ENCODE peak calls at places on chromosome 13, in six cellular contexts. One of them, this sample, is unnamed.

GRCh38 chr13:103303078-103303651 is 236.9 kb upstream of the SLC10A2 start:
- DNase-seq in K562: no peak
- DNase-seq in HepG2: no peak
- DNase-seq in WTC11: no peak
- DNase-seq in GM12878: no peak
- DNase-seq in H1: no peak
- DNase-seq in this sample: no peak

GRCh38 chr13:102461302-102461701 is 59.5 kb upstream of the FGF14 start:
- DNase-seq in GM12878: no peak
- DNase-seq in WTC11: no peak
- DNase-seq in HepG2: no peak
- DNase-seq in K562: no peak
- DNase-seq in H1: no peak
- DNase-seq in this sample: no peak

GRCh38 chr13:30766957-30767603 is 31.7 kb downstream of the ALOX5AP start:
- DNase-seq in K562: no peak
- DNase-seq in H1: no peak
- DNase-seq in WTC11: no peak
- DNase-seq in HepG2: no peak
- DNase-seq in GM12878: peak
- DNase-seq in this sample: no peak

GRCh38 chr13:37918116-37919100 is 48.8 kb upstream of the TRPC4 start:
- DNase-seq in WTC11: no peak
- DNase-seq in H1: no peak
- DNase-seq in K562: no peak
- DNase-seq in HepG2: no peak
- DNase-seq in GM12878: no peak
- DNase-seq in this sample: peak

GRCh38 chr13:36163303-36163702 is 32.1 kb upstream of the DCLK1 start:
- DNase-seq in WTC11: no peak
- DNase-seq in K562: no peak
- DNase-seq in H1: no peak
- DNase-seq in HepG2: no peak
- DNase-seq in GM12878: no peak
- DNase-seq in this sample: no peak

GRCh38 chr13:38072696-38073095 is 203.1 kb upstream of the TRPC4 start:
- DNase-seq in K562: no peak
- DNase-seq in GM12878: no peak
- DNase-seq in HepG2: no peak
- DNase-seq in WTC11: no peak
- DNase-seq in H1: no peak
- DNase-seq in this sample: no peak

GRCh38 chr13:68257111-68257842 is 1027.1 kb upstream of the PCDH9 start:
- DNase-seq in H1: no peak
- DNase-seq in GM12878: no peak
- DNase-seq in HepG2: no peak
- DNase-seq in K562: no peak
- DNase-seq in WTC11: no peak
- DNase-seq in this sample: peak

GRCh38 chr13:112587767-112588489 is at the start of gene TUBGCP3:
- DNase-seq in K562: peak
- DNase-seq in GM12878: no peak
- DNase-seq in WTC11: peak
- DNase-seq in HepG2: peak
- DNase-seq in H1: peak
- DNase-seq in this sample: peak

GRCh38 chr13:109647699-109648098 is 138.7 kb downstream of the IRS2 start:
- DNase-seq in WTC11: no peak
- DNase-seq in H1: no peak
- DNase-seq in K562: no peak
- DNase-seq in GM12878: no peak
- DNase-seq in HepG2: no peak
- DNase-seq in this sample: no peak

GRCh38 chr13:73722120-73722519 is 412.1 kb downstream of the KLF12 start:
- DNase-seq in K562: no peak
- DNase-seq in HepG2: peak
- DNase-seq in H1: no peak
- DNase-seq in WTC11: no peak
- DNase-seq in GM12878: peak
- DNase-seq in this sample: peak

GRCh38 chr13:112839347-112840105 is 129.5 kb upstream of the MCF2L start:
- DNase-seq in HepG2: no peak
- DNase-seq in H1: no peak
- DNase-seq in K562: no peak
- DNase-seq in WTC11: no peak
- DNase-seq in GM12878: no peak
- DNase-seq in this sample: no peak

GRCh38 chr13:99067160-99067985 is 89.5 kb upstream of the DOCK9 start:
- DNase-seq in HepG2: peak
- DNase-seq in H1: no peak
- DNase-seq in WTC11: no peak
- DNase-seq in GM12878: no peak
- DNase-seq in K562: no peak
- DNase-seq in this sample: no peak

GRCh38 chr13:30186644-30187431 is 120.5 kb downstream of the KATNAL1 start:
- DNase-seq in HepG2: no peak
- DNase-seq in GM12878: no peak
- DNase-seq in K562: no peak
- DNase-seq in H1: no peak
- DNase-seq in WTC11: peak
- DNase-seq in this sample: peak

GRCh38 chr13:80630685-80631121 is 289.8 kb upstream of the SPRY2 start:
- DNase-seq in GM12878: no peak
- DNase-seq in WTC11: no peak
- DNase-seq in K562: no peak
- DNase-seq in HepG2: no peak
- DNase-seq in H1: no peak
- DNase-seq in this sample: no peak

GRCh38 chr13:27918041-27918917 is 1.5 kb upstream of the PDX1 start:
- DNase-seq in K562: no peak
- DNase-seq in WTC11: peak
- DNase-seq in GM12878: no peak
- DNase-seq in H1: peak
- DNase-seq in HepG2: no peak
- DNase-seq in this sample: peak

GRCh38 chr13:37561031-37561430 is 37.5 kb downstream of the POSTN start:
- DNase-seq in GM12878: no peak
- DNase-seq in WTC11: no peak
- DNase-seq in K562: no peak
- DNase-seq in H1: no peak
- DNase-seq in HepG2: no peak
- DNase-seq in this sample: no peak

GRCh38 chr13:75675421-75675820 is 39.3 kb downstream of the LMO7 start:
- DNase-seq in H1: no peak
- DNase-seq in HepG2: no peak
- DNase-seq in K562: no peak
- DNase-seq in GM12878: no peak
- DNase-seq in WTC11: no peak
- DNase-seq in this sample: no peak

GRCh38 chr13:113009743-113010509 is 40.9 kb downstream of the MCF2L start:
- DNase-seq in H1: no peak
- DNase-seq in K562: no peak
- DNase-seq in GM12878: no peak
- DNase-seq in WTC11: no peak
- DNase-seq in HepG2: peak
- DNase-seq in this sample: no peak

GRCh38 chr13:113995051-113995601 is 21.2 kb upstream of the C13orf46 start:
- DNase-seq in WTC11: no peak
- DNase-seq in HepG2: no peak
- DNase-seq in H1: no peak
- DNase-seq in K562: no peak
- DNase-seq in GM12878: no peak
- DNase-seq in this sample: no peak

GRCh38 chr13:65940720-65941119 is 1289.4 kb downstream of the PCDH9 start:
- DNase-seq in K562: no peak
- DNase-seq in HepG2: no peak
- DNase-seq in GM12878: no peak
- DNase-seq in WTC11: no peak
- DNase-seq in H1: no peak
- DNase-seq in this sample: no peak

GRCh38 chr13:25168800-25169199 is 3.3 kb downstream of the AMER2 start:
- DNase-seq in WTC11: no peak
- DNase-seq in K562: no peak
- DNase-seq in GM12878: no peak
- DNase-seq in H1: no peak
- DNase-seq in HepG2: no peak
- DNase-seq in this sample: no peak

GRCh38 chr13:87999141-87999765 is 328.1 kb downstream of the SLITRK5 start:
- DNase-seq in K562: no peak
- DNase-seq in H1: no peak
- DNase-seq in GM12878: no peak
- DNase-seq in WTC11: no peak
- DNase-seq in HepG2: no peak
- DNase-seq in this sample: no peak

GRCh38 chr13:80086304-80086721 is 254.6 kb downstream of the SPRY2 start:
- DNase-seq in K562: no peak
- DNase-seq in H1: no peak
- DNase-seq in GM12878: no peak
- DNase-seq in HepG2: no peak
- DNase-seq in WTC11: no peak
- DNase-seq in this sample: no peak

GRCh38 chr13:76934671-76935070 is 13.6 kb upstream of the ACOD1 start:
- DNase-seq in H1: no peak
- DNase-seq in K562: no peak
- DNase-seq in WTC11: no peak
- DNase-seq in HepG2: no peak
- DNase-seq in GM12878: no peak
- DNase-seq in this sample: no peak

GRCh38 chr13:24007979-24008620 is 110.8 kb upstream of the C1QTNF9B start:
- DNase-seq in H1: no peak
- DNase-seq in GM12878: no peak
- DNase-seq in K562: no peak
- DNase-seq in HepG2: no peak
- DNase-seq in WTC11: no peak
- DNase-seq in this sample: no peak

GRCh38 chr13:34129422-34129821 is 311.5 kb downstream of the RFC3 start:
- DNase-seq in H1: no peak
- DNase-seq in GM12878: no peak
- DNase-seq in HepG2: no peak
- DNase-seq in WTC11: no peak
- DNase-seq in K562: no peak
- DNase-seq in this sample: no peak

GRCh38 chr13:109288151-109288709 is 498.2 kb downstream of the IRS2 start:
- DNase-seq in HepG2: no peak
- DNase-seq in GM12878: no peak
- DNase-seq in K562: no peak
- DNase-seq in H1: no peak
- DNase-seq in WTC11: no peak
- DNase-seq in this sample: no peak

GRCh38 chr13:76668716-76669115 is 217.5 kb downstream of the KCTD12 start:
- DNase-seq in HepG2: no peak
- DNase-seq in WTC11: no peak
- DNase-seq in K562: no peak
- DNase-seq in GM12878: no peak
- DNase-seq in H1: no peak
- DNase-seq in this sample: no peak

GRCh38 chr13:30576528-30576927 is 41.2 kb upstream of the USPL1 start:
- DNase-seq in GM12878: no peak
- DNase-seq in H1: no peak
- DNase-seq in WTC11: no peak
- DNase-seq in K562: peak
- DNase-seq in HepG2: peak
- DNase-seq in this sample: no peak

GRCh38 chr13:26991508-26992181 is 180.0 kb downstream of the USP12 start:
- DNase-seq in HepG2: peak
- DNase-seq in GM12878: no peak
- DNase-seq in WTC11: no peak
- DNase-seq in K562: no peak
- DNase-seq in H1: no peak
- DNase-seq in this sample: no peak

DNA sequence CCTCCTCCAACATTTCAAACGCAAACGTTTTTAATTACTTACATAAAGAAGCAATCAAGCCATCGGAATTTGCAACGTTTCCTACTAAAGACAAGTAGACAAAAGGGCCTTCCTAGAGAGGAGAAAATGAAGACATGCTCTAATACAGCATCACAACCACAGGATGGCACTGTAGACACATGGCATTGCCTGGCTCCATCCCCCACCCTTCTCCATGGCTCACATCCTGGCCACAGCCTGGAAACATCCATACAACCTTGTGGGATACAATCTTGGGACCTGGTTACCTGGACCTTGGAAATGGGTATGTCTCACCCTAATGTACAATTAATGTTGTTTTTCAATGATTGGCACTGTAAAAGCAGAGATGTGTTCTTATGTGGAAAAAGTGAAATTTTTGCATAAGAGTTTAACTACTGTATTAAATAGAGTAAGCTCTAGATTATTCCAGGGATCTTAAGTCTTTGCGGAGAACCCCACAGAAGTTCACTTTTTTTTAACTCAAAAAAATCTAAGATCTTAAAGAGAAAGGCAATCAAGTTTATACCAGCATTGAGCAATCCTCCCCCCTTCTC is 21.5 kb downstream of the EBPL start:
- DNase-seq in HepG2: peak
- DNase-seq in H1: peak
- DNase-seq in K562: peak
- DNase-seq in GM12878: no peak
- DNase-seq in WTC11: peak
- DNase-seq in this sample: peak
- TF ChIP-seq CREB1 in HepG2: no peak
- TF ChIP-seq CREB1 in H1: no peak
- TF ChIP-seq CREB1 in K562: no peak
- TF ChIP-seq CREB1 in GM12878: no peak
- TF ChIP-seq CREB1 in WTC11: no peak
- TF ChIP-seq CREB1 in this sample: no peak

GRCh38 chr13:20136781-20137703 is 23.8 kb downstream of the GJA3 start:
- DNase-seq in HepG2: peak
- DNase-seq in WTC11: peak
- DNase-seq in GM12878: no peak
- DNase-seq in H1: peak
- DNase-seq in K562: peak
- DNase-seq in this sample: peak
- TF ChIP-seq CTCF in HepG2: peak
- TF ChIP-seq CTCF in WTC11: no peak
- TF ChIP-seq CTCF in GM12878: peak
- TF ChIP-seq CTCF in H1: peak
- TF ChIP-seq CTCF in K562: peak
- TF ChIP-seq CTCF in this sample: peak

DNA sequence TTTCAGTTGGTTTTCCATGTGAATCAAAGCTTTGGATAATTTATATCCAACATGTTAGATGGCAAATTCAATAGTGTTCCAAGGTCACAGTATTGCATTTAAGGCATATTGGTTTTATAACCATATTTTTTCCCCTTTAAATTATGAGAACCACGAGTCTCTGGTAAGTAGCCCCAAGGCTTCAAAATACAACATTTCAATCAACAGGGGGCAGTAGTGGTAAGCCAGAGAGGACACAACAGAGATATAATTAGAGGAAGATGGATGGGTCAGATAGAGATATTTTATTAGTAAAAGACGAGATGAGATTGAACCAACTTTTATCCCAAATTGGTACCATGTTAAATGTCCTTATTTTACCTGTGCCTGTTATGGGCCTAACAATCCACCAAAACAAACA is 53.1 kb downstream of the KL start:
- DNase-seq in K562: peak
- DNase-seq in H1: no peak
- DNase-seq in WTC11: no peak
- DNase-seq in GM12878: no peak
- DNase-seq in HepG2: no peak
- DNase-seq in this sample: peak
- TF ChIP-seq CREB1 in K562: no peak
- TF ChIP-seq CREB1 in H1: no peak
- TF ChIP-seq CREB1 in WTC11: no peak
- TF ChIP-seq CREB1 in GM12878: no peak
- TF ChIP-seq CREB1 in HepG2: no peak
- TF ChIP-seq CREB1 in this sample: no peak

GRCh38 chr13:44141725-44142539 is 231.7 kb upstream of the SERP2 start:
- DNase-seq in WTC11: peak
- DNase-seq in K562: peak
- DNase-seq in GM12878: peak
- DNase-seq in H1: peak
- DNase-seq in HepG2: peak
- DNase-seq in this sample: peak
- TF ChIP-seq CTCF in WTC11: no peak
- TF ChIP-seq CTCF in K562: no peak
- TF ChIP-seq CTCF in GM12878: no peak
- TF ChIP-seq CTCF in H1: no peak
- TF ChIP-seq CTCF in HepG2: peak
- TF ChIP-seq CTCF in this sample: no peak